ENCODE peak calls at places on chromosomes 4 and X, in nine cellular contexts. L is transverse colon; P is cardiac muscle cell; A is fibroblast of lung; M is body of pancreas; Y is effector memory CD4-positive, alpha-beta T cell; D is Karpas-422; E is tibial artery; Q is esophagus squamous epithelium. S is an unnamed sample.

GRCh38 chr4:155047755-155048154 is 160.7 kb upstream of the NPY2R start:
- DNase-seq in L (no peak), P (no peak), A (peak; percentile 38), M (no peak), Y (no peak), D (no peak), E (no peak), Q (no peak), S (no peak)

GRCh38 chrX:4550018-4550417 is 836.6 kb upstream of the PRKX start:
- DNase-seq in L (no peak), P (peak; percentile 30), A (no peak), M (peak; percentile 9), Y (no peak), D (peak; percentile 59), E (no peak), Q (no peak), S (peak; percentile 71)

GRCh38 chr4:128536746-128537145 is 249.1 kb upstream of the PGRMC2 start:
- DNase-seq in L (no peak), P (no peak), A (no peak), M (no peak), Y (no peak), D (no peak), E (no peak), Q (no peak), S (no peak)

GRCh38 chr4:77360451-77360850 is 203.4 kb downstream of the CCNG2 start:
- DNase-seq in L (no peak), P (no peak), A (no peak), M (no peak), Y (no peak), D (peak; percentile 52), E (no peak), Q (no peak), S (no peak)

GRCh38 chr4:187286536-187286935 is 562.9 kb upstream of the FAT1 start:
- DNase-seq in L (no peak), P (no peak), A (no peak), M (no peak), Y (no peak), D (no peak), E (no peak), Q (no peak), S (no peak)

GRCh38 chr4:138562544-138562961 is 320.4 kb upstream of the SLC7A11 start:
- DNase-seq in L (no peak), P (no peak), A (peak; percentile 81), M (no peak), Y (no peak), D (no peak), E (no peak), Q (no peak), S (no peak)

GRCh38 chrX:48945517-48946348 is 11.7 kb downstream of the OTUD5 start:
- DNase-seq in L (peak; percentile 64), P (peak; percentile 67), A (peak; percentile 50), M (peak; percentile 52), Y (peak; percentile 29), D (peak; percentile 72), E (no peak), Q (no peak), S (peak; percentile 80)

GRCh38 chr4:186570193-186570996 is 15.0 kb upstream of the MTNR1A start:
- DNase-seq in L (peak; percentile 67), P (peak; percentile 32), A (peak; percentile 36), M (peak; percentile 52), Y (no peak), D (no peak), E (no peak), Q (no peak), S (no peak)

GRCh38 chr4:136927172-136927571 is 605.1 kb downstream of the PCDH18 start:
- DNase-seq in L (no peak), P (no peak), A (peak; percentile 10), M (no peak), Y (no peak), D (no peak), E (no peak), Q (no peak), S (no peak)

GRCh38 chrX:10579018-10579752 is 41.2 kb downstream of the MID1 start:
- DNase-seq in L (no peak), P (no peak), A (peak; percentile 73), M (no peak), Y (no peak), D (no peak), E (no peak), Q (no peak), S (no peak)

GRCh38 chrX:16678689-16679088 is 28.7 kb downstream of the S100G start:
- DNase-seq in L (no peak), P (no peak), A (no peak), M (no peak), Y (no peak), D (no peak), E (no peak), Q (no peak), S (no peak)

GRCh38 chr4:87304659-87305277 is 17.9 kb downstream of the HSD17B13 start:
- DNase-seq in L (no peak), P (no peak), A (peak; percentile 9), M (no peak), Y (no peak), D (no peak), E (no peak), Q (no peak), S (no peak)

DNA sequence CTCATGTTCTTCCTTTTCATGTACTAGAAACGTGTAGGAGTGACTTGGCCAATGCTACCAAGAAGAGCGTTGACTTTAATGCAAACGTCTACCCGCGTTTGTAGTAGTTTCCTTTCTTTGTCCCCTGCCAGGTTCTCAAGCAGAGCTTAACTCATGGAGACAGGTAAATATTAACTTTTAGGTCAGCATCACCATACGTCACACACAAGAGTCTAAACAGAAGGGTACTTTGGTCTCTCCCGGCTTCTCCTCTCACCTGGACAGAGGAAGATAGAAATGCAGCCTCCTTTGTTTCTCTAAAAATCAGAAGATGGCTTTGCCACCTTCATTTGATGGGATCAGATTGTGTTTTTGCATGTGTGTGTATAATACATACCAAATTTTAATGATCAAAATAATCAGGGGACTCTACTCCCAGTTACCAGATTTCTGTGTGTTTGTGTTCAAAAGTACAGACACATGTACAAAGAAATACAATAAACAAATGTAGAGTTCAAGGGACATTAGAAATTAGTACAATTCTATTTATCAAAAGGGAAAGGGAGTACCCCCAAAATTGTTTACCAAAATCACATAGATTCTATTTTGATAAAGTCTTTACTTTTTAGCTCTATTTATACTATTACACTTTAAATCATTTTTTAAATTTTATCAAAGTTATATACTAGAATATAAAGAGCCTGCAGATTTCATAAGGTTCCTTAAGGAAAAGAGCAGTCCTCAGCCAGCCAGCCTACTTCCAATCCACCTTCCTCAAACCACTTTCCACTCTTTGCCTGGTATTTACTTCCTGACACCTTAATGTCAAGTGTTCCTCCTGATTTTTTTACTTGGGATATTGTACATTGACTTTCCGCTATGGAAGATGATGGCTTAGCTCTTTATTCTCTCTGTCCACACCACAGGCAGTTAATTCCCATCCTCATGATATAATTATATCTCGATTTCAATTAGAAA is 195.5 kb downstream of the RELL1 start:
- DNase-seq in L (no peak), P (no peak), A (no peak), M (no peak), Y (no peak), D (no peak), E (no peak), Q (no peak), S (no peak)
- H3K27me3 ChIP-seq in L (no peaks in the 10 kb centered on the region), P (no peaks in the 10 kb centered on the region), A (no peaks in the 10 kb centered on the region), M (no peaks in the 10 kb centered on the region), Y (no peaks in the 10 kb centered on the region), D (no peaks in the 10 kb centered on the region), E (no peaks in the 10 kb centered on the region), Q (no peaks in the 10 kb centered on the region), S (no peaks in the 10 kb centered on the region)

DNA sequence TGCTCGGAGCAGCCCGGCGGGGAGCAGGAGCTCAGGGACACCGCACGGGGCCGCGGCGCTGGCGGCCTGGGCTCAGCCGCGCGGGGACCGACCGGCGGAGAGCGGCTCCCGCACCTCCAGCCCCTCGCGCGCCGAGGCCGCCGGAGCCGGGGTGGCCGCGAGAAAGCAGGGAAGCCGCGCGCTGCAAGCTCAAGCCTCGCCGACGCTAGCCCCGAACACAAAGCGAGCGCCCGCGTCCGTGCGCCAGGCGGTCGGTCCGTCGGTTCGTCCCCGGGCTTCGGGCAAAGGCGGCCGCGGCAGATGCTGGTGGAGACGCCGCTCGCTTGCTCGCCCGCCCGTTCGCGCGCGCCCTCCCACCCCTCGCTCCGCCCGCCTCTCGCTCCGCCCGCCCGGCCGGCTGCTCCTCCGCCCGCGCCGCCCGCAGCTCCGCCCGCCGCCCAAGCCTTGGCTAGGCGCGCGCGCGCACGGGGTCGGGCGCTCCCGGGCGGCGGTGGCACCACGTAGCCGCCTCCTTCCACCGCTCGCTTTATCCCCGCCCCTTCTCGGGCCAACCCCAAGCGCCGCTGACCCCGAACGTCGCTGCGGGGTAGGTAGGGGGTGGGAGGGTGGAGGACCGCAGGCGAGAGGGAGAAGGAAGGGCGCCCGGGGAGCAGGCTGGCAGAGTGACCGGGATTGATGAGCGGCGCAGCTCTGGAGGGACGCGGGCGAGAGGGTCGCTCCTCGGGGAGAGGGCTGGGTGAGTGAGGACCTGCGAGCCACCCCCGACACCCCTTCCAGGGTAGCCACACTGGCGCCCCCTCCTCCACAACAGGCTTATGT is at the start of gene TSPAN5:
- DNase-seq in L (peak; percentile 82), P (peak; percentile 93), A (peak; percentile 77), M (peak; percentile 71), Y (peak; percentile 72), D (peak; percentile 83), E (peak; percentile 70), Q (no peak), S (peak; percentile 92)
- H3K4me1 ChIP-seq in L (peaks cover 31% of the 10 kb centered on the region), P (peaks cover 20% of the 10 kb centered on the region), A (peaks cover 17% of the 10 kb centered on the region), M (peaks cover 17% of the 10 kb centered on the region), Y (peaks cover 45% of the 10 kb centered on the region), D (peaks cover 14% of the 10 kb centered on the region), E (peaks cover 15% of the 10 kb centered on the region), Q (peaks cover 24% of the 10 kb centered on the region), S (peaks cover 8% of the 10 kb centered on the region)

DNA sequence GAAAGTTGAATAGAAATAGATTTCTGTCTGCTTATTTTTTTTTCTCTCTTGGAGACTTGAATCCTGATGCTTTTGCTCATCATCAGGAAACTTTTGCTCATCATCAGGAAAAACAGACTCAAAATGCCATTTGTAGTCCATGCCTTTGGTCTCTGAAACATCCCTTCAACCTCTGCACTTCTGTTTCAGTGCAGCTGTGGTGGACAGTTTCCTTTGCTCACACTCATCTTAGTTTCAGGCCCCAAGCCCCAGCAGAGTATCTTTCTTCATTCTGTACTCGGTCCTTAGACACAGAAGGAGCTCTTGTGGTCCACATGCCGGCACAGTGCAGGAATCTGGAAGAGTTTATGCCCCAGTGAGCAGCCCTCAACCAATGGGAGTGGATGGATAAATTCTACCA is 337.9 kb downstream of the PPP3CA start:
- DNase-seq in L (no peak), P (no peak), A (no peak), M (no peak), Y (no peak), D (no peak), E (no peak), Q (no peak), S (no peak)
- H3K36me3 ChIP-seq in L (no peaks in the 10 kb centered on the region), P (no peaks in the 10 kb centered on the region), A (no peaks in the 10 kb centered on the region), M (no peaks in the 10 kb centered on the region), Y (no peaks in the 10 kb centered on the region), D (no peaks in the 10 kb centered on the region), E (no peaks in the 10 kb centered on the region), Q (no peaks in the 10 kb centered on the region), S (no peaks in the 10 kb centered on the region)

GRCh38 chr4:7190668-7191545 is 1.4 kb upstream of the SORCS2 start:
- DNase-seq in L (no peak), P (no peak), A (no peak), M (no peak), Y (no peak), D (no peak), E (peak; percentile 4), Q (no peak), S (peak; percentile 35)
- H3K27me3 ChIP-seq in L (peaks cover 74% of the 10 kb centered on the region), P (peaks cover 73% of the 10 kb centered on the region), A (peaks cover 39% of the 10 kb centered on the region), M (no peaks in the 10 kb centered on the region), Y (peaks cover 29% of the 10 kb centered on the region), D (no peaks in the 10 kb centered on the region), E (peaks cover 73% of the 10 kb centered on the region), Q (peaks cover 6% of the 10 kb centered on the region), S (peaks cover 79% of the 10 kb centered on the region)

S was measured in endodermal cell.